ENCODE peak calls at places on chromosomes 11 and 22, in seven cellular contexts. One of them, this sample, is unnamed.
A peak's percentile ranks its signal among the peaks of the same experiment; 100 is the strongest.

GRCh38 chr11:27485930-27486773 is 13.6 kb upstream of the LGR4 start:
- DNase-seq in SJCRH30: peak; percentile 84
- DNase-seq in hepatocyte: peak; percentile 67
- DNase-seq in fibroblast of mammary gland: peak; percentile 67
- DNase-seq in cardiac fibroblast: peak; percentile 80
- DNase-seq in lower leg skin: peak; percentile 55
- DNase-seq in H1: no peak
- DNase-seq in this sample: peak; percentile 17

GRCh38 chr22:38203090-38203810 is 1.5 kb downstream of the MAFF start:
- DNase-seq in fibroblast of mammary gland: no peak
- DNase-seq in H1: no peak
- DNase-seq in lower leg skin: peak; percentile 65
- DNase-seq in SJCRH30: peak; percentile 27
- DNase-seq in cardiac fibroblast: peak; percentile 58
- DNase-seq in hepatocyte: peak; percentile 75
- DNase-seq in this sample: no peak

GRCh38 chr22:41482319-41482935 is 13.5 kb downstream of the ACO2 start:
- DNase-seq in lower leg skin: no peak
- DNase-seq in hepatocyte: no peak
- DNase-seq in cardiac fibroblast: peak; percentile 8
- DNase-seq in fibroblast of mammary gland: peak; percentile 65
- DNase-seq in SJCRH30: no peak
- DNase-seq in H1: no peak
- DNase-seq in this sample: no peak

GRCh38 chr11:131823772-131824171 is 453.4 kb downstream of the NTM start:
- DNase-seq in hepatocyte: no peak
- DNase-seq in fibroblast of mammary gland: no peak
- DNase-seq in cardiac fibroblast: peak; percentile 5
- DNase-seq in H1: no peak
- DNase-seq in lower leg skin: no peak
- DNase-seq in SJCRH30: no peak
- DNase-seq in this sample: no peak

GRCh38 chr11:38448284-38448683 is 1850.2 kb upstream of the RAG2 start:
- DNase-seq in SJCRH30: peak; percentile 41
- DNase-seq in lower leg skin: no peak
- DNase-seq in cardiac fibroblast: peak; percentile 48
- DNase-seq in fibroblast of mammary gland: peak; percentile 10
- DNase-seq in hepatocyte: no peak
- DNase-seq in H1: no peak
- DNase-seq in this sample: peak; percentile 60

GRCh38 chr11:32729976-32730375 is 64.5 kb downstream of the CCDC73 start:
- DNase-seq in lower leg skin: no peak
- DNase-seq in cardiac fibroblast: no peak
- DNase-seq in H1: no peak
- DNase-seq in hepatocyte: no peak
- DNase-seq in fibroblast of mammary gland: no peak
- DNase-seq in SJCRH30: no peak
- DNase-seq in this sample: no peak

GRCh38 chr11:96390403-96390830 is 604 bp downstream of the JRKL start:
- DNase-seq in SJCRH30: no peak
- DNase-seq in hepatocyte: no peak
- DNase-seq in fibroblast of mammary gland: peak; percentile 35
- DNase-seq in H1: no peak
- DNase-seq in cardiac fibroblast: peak; percentile 55
- DNase-seq in lower leg skin: no peak
- DNase-seq in this sample: no peak

GRCh38 chr22:41579997-41580355 is 9.7 kb downstream of the PMM1 start:
- DNase-seq in lower leg skin: no peak
- DNase-seq in cardiac fibroblast: no peak
- DNase-seq in SJCRH30: no peak
- DNase-seq in H1: no peak
- DNase-seq in hepatocyte: no peak
- DNase-seq in fibroblast of mammary gland: no peak
- DNase-seq in this sample: no peak

GRCh38 chr11:70650075-70650909 is 252.0 kb downstream of the CTTN start:
- DNase-seq in hepatocyte: peak; percentile 91
- DNase-seq in lower leg skin: peak; percentile 19
- DNase-seq in SJCRH30: peak; percentile 89
- DNase-seq in H1: no peak
- DNase-seq in fibroblast of mammary gland: peak; percentile 60
- DNase-seq in cardiac fibroblast: peak; percentile 62
- DNase-seq in this sample: no peak

GRCh38 chr11:62548545-62549335 is 2.1 kb upstream of the AHNAK start:
- DNase-seq in fibroblast of mammary gland: no peak
- DNase-seq in lower leg skin: no peak
- DNase-seq in hepatocyte: peak; percentile 61
- DNase-seq in cardiac fibroblast: peak; percentile 62
- DNase-seq in H1: no peak
- DNase-seq in SJCRH30: no peak
- DNase-seq in this sample: no peak

GRCh38 chr11:106167085-106167484 is 89.6 kb downstream of the AASDHPPT start:
- DNase-seq in SJCRH30: peak; percentile 2
- DNase-seq in lower leg skin: no peak
- DNase-seq in fibroblast of mammary gland: no peak
- DNase-seq in hepatocyte: no peak
- DNase-seq in cardiac fibroblast: no peak
- DNase-seq in H1: no peak
- DNase-seq in this sample: no peak

GRCh38 chr22:49720279-49720959 is 107.3 kb downstream of the BRD1 start:
- DNase-seq in H1: no peak
- DNase-seq in fibroblast of mammary gland: no peak
- DNase-seq in lower leg skin: no peak
- DNase-seq in cardiac fibroblast: no peak
- DNase-seq in SJCRH30: no peak
- DNase-seq in hepatocyte: no peak
- DNase-seq in this sample: no peak

GRCh38 chr11:73381589-73381988 is 5.4 kb downstream of the RELT start:
- DNase-seq in fibroblast of mammary gland: no peak
- DNase-seq in H1: no peak
- DNase-seq in cardiac fibroblast: no peak
- DNase-seq in SJCRH30: no peak
- DNase-seq in hepatocyte: no peak
- DNase-seq in lower leg skin: no peak
- DNase-seq in this sample: no peak

GRCh38 chr22:35489225-35489624 is 51.4 kb upstream of the RASD2 start:
- DNase-seq in fibroblast of mammary gland: no peak
- DNase-seq in SJCRH30: no peak
- DNase-seq in cardiac fibroblast: no peak
- DNase-seq in hepatocyte: no peak
- DNase-seq in H1: no peak
- DNase-seq in lower leg skin: no peak
- DNase-seq in this sample: peak; percentile 76

GRCh38 chr22:27088026-27088425 is 430.6 kb downstream of the MIAT start:
- DNase-seq in hepatocyte: no peak
- DNase-seq in SJCRH30: peak; percentile 27
- DNase-seq in fibroblast of mammary gland: peak; percentile 6
- DNase-seq in H1: no peak
- DNase-seq in cardiac fibroblast: no peak
- DNase-seq in lower leg skin: no peak
- DNase-seq in this sample: no peak

GRCh38 chr11:120431633-120432032 is 79.9 kb upstream of the GRIK4 start:
- DNase-seq in fibroblast of mammary gland: peak; percentile 67
- DNase-seq in hepatocyte: peak; percentile 43
- DNase-seq in cardiac fibroblast: peak; percentile 62
- DNase-seq in lower leg skin: no peak
- DNase-seq in SJCRH30: peak; percentile 58
- DNase-seq in H1: no peak
- DNase-seq in this sample: no peak

GRCh38 chr11:126282742-126283591 is at the start of gene TIRAP:
- DNase-seq in H1: no peak
- DNase-seq in fibroblast of mammary gland: peak; percentile 50
- DNase-seq in SJCRH30: peak; percentile 50
- DNase-seq in cardiac fibroblast: peak; percentile 62
- DNase-seq in lower leg skin: peak; percentile 34
- DNase-seq in hepatocyte: peak; percentile 82
- DNase-seq in this sample: peak; percentile 68

GRCh38 chr22:19358195-19358594 is 66.7 kb upstream of the CLTCL1 start:
- DNase-seq in hepatocyte: no peak
- DNase-seq in cardiac fibroblast: no peak
- DNase-seq in SJCRH30: no peak
- DNase-seq in lower leg skin: peak; percentile 3
- DNase-seq in fibroblast of mammary gland: no peak
- DNase-seq in H1: no peak
- DNase-seq in this sample: no peak

GRCh38 chr11:121435132-121435531 is 17.0 kb upstream of the SORL1 start:
- DNase-seq in hepatocyte: no peak
- DNase-seq in cardiac fibroblast: no peak
- DNase-seq in H1: no peak
- DNase-seq in SJCRH30: no peak
- DNase-seq in lower leg skin: no peak
- DNase-seq in fibroblast of mammary gland: no peak
- DNase-seq in this sample: no peak

GRCh38 chr11:89381094-89381493 is 110.1 kb downstream of the NOX4 start:
- DNase-seq in H1: no peak
- DNase-seq in cardiac fibroblast: peak; percentile 99
- DNase-seq in fibroblast of mammary gland: peak; percentile 96
- DNase-seq in hepatocyte: peak; percentile 53
- DNase-seq in lower leg skin: peak; percentile 20
- DNase-seq in SJCRH30: no peak
- DNase-seq in this sample: no peak

GRCh38 chr11:45161252-45162063 is 15.0 kb downstream of the PRDM11 start:
- DNase-seq in hepatocyte: no peak
- DNase-seq in fibroblast of mammary gland: no peak
- DNase-seq in H1: no peak
- DNase-seq in cardiac fibroblast: no peak
- DNase-seq in SJCRH30: peak; percentile 45
- DNase-seq in lower leg skin: no peak
- DNase-seq in this sample: peak; percentile 37

GRCh38 chr22:46078241-46079092 is 71.9 kb upstream of the PPARA start:
- DNase-seq in H1: no peak
- DNase-seq in fibroblast of mammary gland: peak; percentile 77
- DNase-seq in lower leg skin: peak; percentile 76
- DNase-seq in SJCRH30: no peak
- DNase-seq in hepatocyte: no peak
- DNase-seq in cardiac fibroblast: peak; percentile 88
- DNase-seq in this sample: peak; percentile 77
- H3K4me3 ChIP-seq in H1: no peak overlapping the region
- H3K4me3 ChIP-seq in fibroblast of mammary gland: peak overlapping the region; percentile 94
- H3K4me3 ChIP-seq in lower leg skin: no peak overlapping the region
- H3K4me3 ChIP-seq in SJCRH30: no peak overlapping the region
- H3K4me3 ChIP-seq in hepatocyte: no peak overlapping the region
- H3K4me3 ChIP-seq in cardiac fibroblast: peak overlapping the region; percentile 72
- H3K4me3 ChIP-seq in this sample: peak overlapping the region; percentile 90

DNA sequence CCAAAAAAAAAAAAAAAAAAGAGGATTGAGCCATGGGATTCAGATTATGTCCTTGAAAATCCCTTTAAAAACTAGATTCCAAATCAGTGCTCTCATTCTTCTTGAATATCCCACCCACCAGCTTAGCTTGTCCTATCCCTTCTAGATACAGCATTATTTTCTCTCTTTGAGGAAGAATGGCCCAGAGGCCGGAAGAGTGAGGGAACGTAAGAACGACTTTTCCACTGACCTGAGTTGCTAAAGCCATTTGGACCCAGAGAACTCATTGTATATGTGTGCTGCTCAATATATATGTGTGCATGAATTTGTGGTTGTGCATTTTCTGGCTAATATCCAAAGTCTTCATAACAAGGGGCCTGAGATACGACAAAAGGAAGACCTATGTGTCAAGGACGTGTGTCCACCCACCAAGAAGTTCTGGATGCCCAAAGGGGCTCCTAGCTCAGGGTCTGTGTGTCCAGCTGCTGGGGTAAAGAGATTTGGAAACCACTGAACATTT is 35.0 kb upstream of the CREB3L1 start:
- DNase-seq in SJCRH30: no peak
- DNase-seq in lower leg skin: no peak
- DNase-seq in cardiac fibroblast: no peak
- DNase-seq in fibroblast of mammary gland: no peak
- DNase-seq in H1: no peak
- DNase-seq in hepatocyte: no peak
- DNase-seq in this sample: no peak
- H3K4me3 ChIP-seq in SJCRH30: peak overlapping the region; percentile 66
- H3K4me3 ChIP-seq in lower leg skin: no peak overlapping the region
- H3K4me3 ChIP-seq in cardiac fibroblast: peak overlapping the region; percentile 52
- H3K4me3 ChIP-seq in fibroblast of mammary gland: peak overlapping the region; percentile 51
- H3K4me3 ChIP-seq in H1: peak overlapping the region; percentile 53
- H3K4me3 ChIP-seq in hepatocyte: peak overlapping the region; percentile 1
- H3K4me3 ChIP-seq in this sample: peak overlapping the region; percentile 59

GRCh38 chr22:40345271-40345670 is 1.0 kb upstream of the ADSL start:
- DNase-seq in H1: no peak
- DNase-seq in hepatocyte: peak; percentile 34
- DNase-seq in lower leg skin: no peak
- DNase-seq in fibroblast of mammary gland: peak; percentile 61
- DNase-seq in SJCRH30: peak; percentile 11
- DNase-seq in cardiac fibroblast: peak; percentile 26
- DNase-seq in this sample: no peak
- H3K4me3 ChIP-seq in H1: no peak overlapping the region
- H3K4me3 ChIP-seq in hepatocyte: peak overlapping the region; percentile 92
- H3K4me3 ChIP-seq in lower leg skin: no peak overlapping the region
- H3K4me3 ChIP-seq in fibroblast of mammary gland: peak overlapping the region; percentile 91
- H3K4me3 ChIP-seq in SJCRH30: peak overlapping the region; percentile 94
- H3K4me3 ChIP-seq in cardiac fibroblast: peak overlapping the region; percentile 95
- H3K4me3 ChIP-seq in this sample: peak overlapping the region; percentile 99

DNA sequence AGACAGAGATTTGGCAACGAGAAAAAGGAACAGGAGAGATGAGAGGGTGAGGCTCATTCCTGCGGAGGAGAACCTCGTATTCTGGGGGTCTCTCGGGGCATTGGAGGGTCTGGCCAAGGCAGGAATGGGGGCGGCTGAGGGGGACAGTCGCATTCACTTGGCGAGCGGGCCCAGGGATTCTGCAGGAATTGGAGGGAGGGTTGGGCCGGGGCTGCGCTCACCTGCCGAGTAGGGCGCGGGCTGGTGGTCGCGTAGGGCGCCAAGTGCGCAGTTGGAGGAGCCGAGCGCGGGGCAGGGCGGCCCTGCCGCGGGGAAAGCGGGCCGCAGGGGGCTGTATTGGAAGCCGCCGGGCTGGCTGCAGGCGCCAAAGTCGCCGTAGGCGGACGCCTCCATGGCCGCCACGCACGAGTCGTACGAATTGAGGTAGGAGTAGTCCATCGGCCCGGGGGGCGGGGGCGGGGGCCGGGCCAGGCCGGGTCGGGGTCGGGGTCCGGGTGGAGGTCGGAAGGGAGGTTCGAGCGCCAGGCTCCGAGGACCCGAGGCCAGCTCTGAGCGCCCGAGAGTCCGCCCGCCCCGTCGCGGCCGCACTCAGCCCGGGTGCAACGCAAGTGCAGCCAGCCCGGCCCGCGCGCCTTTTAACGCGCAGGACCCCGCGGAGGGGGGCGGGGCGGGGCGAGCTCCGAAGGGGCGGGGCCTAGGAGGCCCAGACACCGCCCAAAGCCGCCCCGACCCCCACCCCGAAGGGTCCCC is at the start of gene PHOX2A:
- DNase-seq in H1: no peak
- DNase-seq in cardiac fibroblast: no peak
- DNase-seq in SJCRH30: no peak
- DNase-seq in hepatocyte: no peak
- DNase-seq in fibroblast of mammary gland: no peak
- DNase-seq in lower leg skin: no peak
- DNase-seq in this sample: peak; percentile 93
- H3K4me3 ChIP-seq in H1: peak within 1 kb of the TSS; percentile 62
- H3K4me3 ChIP-seq in cardiac fibroblast: no peak within 1 kb of the TSS
- H3K4me3 ChIP-seq in SJCRH30: no peak within 1 kb of the TSS
- H3K4me3 ChIP-seq in hepatocyte: no peak within 1 kb of the TSS
- H3K4me3 ChIP-seq in fibroblast of mammary gland: no peak within 1 kb of the TSS
- H3K4me3 ChIP-seq in lower leg skin: no peak within 1 kb of the TSS
- H3K4me3 ChIP-seq in this sample: peak within 1 kb of the TSS; percentile 100

This sample was measured in BE2C.